ENCODE peak calls at places on chromosomes 6 and 20, in five cellular contexts. B, H, Z, M and R are unnamed samples.

GRCh38 chr6:108651287-108651686 is 90.6 kb downstream of the FOXO3 start:
- DNase-seq in B (no peak), H (no peak), Z (no peak), M (no peak), R (no peak)

GRCh38 chr6:115000736-115001135 is 657.9 kb upstream of the HS3ST5 start:
- DNase-seq in B (no peak), H (no peak), Z (no peak), M (no peak), R (no peak)

GRCh38 chr6:34196116-34196832 is 40.4 kb upstream of the HMGA1 start:
- DNase-seq in B (peak), H (peak), Z (peak), M (peak), R (peak)

GRCh38 chr6:6758915-6759654 is 170.6 kb downstream of the LY86 start:
- DNase-seq in B (peak), H (peak), Z (peak), M (peak), R (no peak)

GRCh38 chr6:14639983-14640599 is 522.5 kb downstream of the CD83 start:
- DNase-seq in B (no peak), H (no peak), Z (no peak), M (no peak), R (no peak)

GRCh38 chr6:169701218-169701952 is 444 bp downstream of the WDR27 start:
- DNase-seq in B (no peak), H (peak), Z (peak), M (no peak), R (no peak)

GRCh38 chr6:20639161-20639560 is 104.9 kb downstream of the CDKAL1 start:
- DNase-seq in B (no peak), H (no peak), Z (no peak), M (no peak), R (no peak)

GRCh38 chr20:50588034-50588736 is 78.0 kb downstream of the PTPN1 start:
- DNase-seq in B (peak), H (peak), Z (peak), M (peak), R (peak)

GRCh38 chr20:17646901-17647301 is 35.1 kb downstream of the RRBP1 start:
- DNase-seq in B (no peak), H (peak), Z (no peak), M (no peak), R (no peak)

GRCh38 chr20:56911946-56912345 is 282.8 kb downstream of the TFAP2C start:
- DNase-seq in B (no peak), H (no peak), Z (peak), M (no peak), R (no peak)

GRCh38 chr6:95593025-95593424 is 15.7 kb downstream of the MANEA start:
- DNase-seq in B (no peak), H (peak), Z (no peak), M (no peak), R (no peak)

GRCh38 chr6:46015119-46015968 is at the start of gene CLIC5:
- DNase-seq in B (no peak), H (peak), Z (no peak), M (no peak), R (peak)

GRCh38 chr20:56422824-56423189 is 10.7 kb downstream of the CASS4 start:
- DNase-seq in B (no peak), H (no peak), Z (no peak), M (no peak), R (no peak)

GRCh38 chr20:64036346-64037198 is 590 bp downstream of the C20orf204 start:
- DNase-seq in B (no peak), H (no peak), Z (no peak), M (no peak), R (peak)

GRCh38 chr6:146090474-146090873 is 61.6 kb downstream of the GRM1 start:
- DNase-seq in B (no peak), H (no peak), Z (no peak), M (no peak), R (no peak)

GRCh38 chr6:110541701-110542309 is 65.4 kb upstream of the SLC22A16 start:
- DNase-seq in B (no peak), H (no peak), Z (no peak), M (no peak), R (no peak)

GRCh38 chr20:58268936-58269619 is 40.4 kb upstream of the RAB22A start:
- DNase-seq in B (no peak), H (no peak), Z (no peak), M (no peak), R (peak)

GRCh38 chr6:165987483-165988305 is 180.0 kb downstream of the TBXT start:
- DNase-seq in B (no peak), H (no peak), Z (no peak), M (peak), R (no peak)

GRCh38 chr6:157762636-157763035 is 60.4 kb upstream of the SNX9 start:
- DNase-seq in B (no peak), H (peak), Z (no peak), M (peak), R (no peak)

GRCh38 chr6:144278659-144279314 is 6.3 kb upstream of the UTRN start:
- DNase-seq in B (no peak), H (no peak), Z (no peak), M (no peak), R (no peak)

GRCh38 chr6:13807691-13808090 is 6.7 kb downstream of the MCUR1 start:
- DNase-seq in B (no peak), H (no peak), Z (no peak), M (no peak), R (no peak)

GRCh38 chr6:157033428-157034140 is 256.4 kb downstream of the ARID1B start:
- DNase-seq in B (no peak), H (no peak), Z (peak), M (no peak), R (no peak)

GRCh38 chr20:54494303-54495006 is 19.1 kb downstream of the DOK5 start:
- DNase-seq in B (no peak), H (no peak), Z (no peak), M (no peak), R (no peak)